ENCODE peak calls at places on chromosomes 5 and 9, in ten cellular contexts. I is heart left ventricle, T is mesendoderm, C is H1, U is adrenal gland, R is neural progenitor cell, L is ascending aorta, Z is trophoblast cell, G is cardiac muscle cell, A is Karpas-422. M is an unnamed sample.

GRCh38 chr5:132269635-132270344 is 12.3 kb downstream of the PDLIM4 start:
- DNase-seq in I (no peak), T (no peak), C (peak; percentile 32), U (no peak), R (no peak), L (no peak), Z (no peak), G (no peak), A (no peak), M (no peak)

GRCh38 chr9:19032411-19032810 is 598 bp downstream of the SAXO1 start:
- DNase-seq in I (no peak), T (no peak), C (no peak), U (no peak), R (no peak), L (no peak), Z (no peak), G (peak; percentile 8), A (no peak), M (no peak)

GRCh38 chr5:172791291-172791690 is 20.3 kb upstream of the DUSP1 start:
- DNase-seq in I (no peak), T (no peak), C (no peak), U (no peak), R (no peak), L (no peak), Z (no peak), G (no peak), A (no peak), M (no peak)

GRCh38 chr9:14209399-14209990 is 104.4 kb downstream of the NFIB start:
- DNase-seq in I (no peak), T (no peak), C (no peak), U (no peak), R (no peak), L (no peak), Z (no peak), G (no peak), A (no peak), M (no peak)

GRCh38 chr5:142685418-142686209 is at the start of gene FGF1:
- DNase-seq in I (peak; percentile 73), T (peak; percentile 47), C (no peak), U (no peak), R (no peak), L (no peak), Z (no peak), G (peak; percentile 46), A (no peak), M (peak; percentile 63)

GRCh38 chr5:948472-949274 is 56.0 kb downstream of the TRIP13 start:
- DNase-seq in I (no peak), T (peak; percentile 40), C (no peak), U (no peak), R (no peak), L (no peak), Z (no peak), G (no peak), A (no peak), M (no peak)

GRCh38 chr5:39678533-39678932 is 253.8 kb upstream of the DAB2 start:
- DNase-seq in I (no peak), T (no peak), C (no peak), U (no peak), R (no peak), L (no peak), Z (no peak), G (no peak), A (no peak), M (no peak)

GRCh38 chr5:139867109-139867508 is 71.5 kb downstream of the PSD2 start:
- DNase-seq in I (no peak), T (no peak), C (no peak), U (no peak), R (no peak), L (no peak), Z (no peak), G (no peak), A (no peak), M (no peak)

GRCh38 chr5:178249191-178249989 is 16.8 kb upstream of the PHYKPL start:
- DNase-seq in I (no peak), T (no peak), C (no peak), U (no peak), R (no peak), L (no peak), Z (no peak), G (peak; percentile 69), A (peak; percentile 90), M (peak; percentile 41)

GRCh38 chr9:128913995-128914772 is 6.6 kb upstream of the PHYHD1 start:
- DNase-seq in I (no peak), T (no peak), C (no peak), U (no peak), R (no peak), L (no peak), Z (no peak), G (no peak), A (no peak), M (no peak)

GRCh38 chr5:98997000-98997399 is 68.2 kb upstream of the CHD1 start:
- DNase-seq in I (no peak), T (no peak), C (no peak), U (no peak), R (no peak), L (no peak), Z (peak; percentile 43), G (peak; percentile 65), A (no peak), M (no peak)

GRCh38 chr5:24643880-24644279 is 898 bp downstream of the CDH10 start:
- DNase-seq in I (no peak), T (no peak), C (no peak), U (no peak), R (no peak), L (no peak), Z (no peak), G (no peak), A (no peak), M (no peak)

GRCh38 chr9:124664143-124664542 is 107.0 kb downstream of the NR6A1 start:
- DNase-seq in I (no peak), T (no peak), C (no peak), U (no peak), R (no peak), L (no peak), Z (no peak), G (peak; percentile 39), A (no peak), M (no peak)

GRCh38 chr5:39794511-39794910 is 369.7 kb upstream of the DAB2 start:
- DNase-seq in I (peak; percentile 26), T (no peak), C (no peak), U (no peak), R (no peak), L (no peak), Z (no peak), G (no peak), A (no peak), M (peak; percentile 16)

GRCh38 chr5:55855509-55855908 is 4.4 kb downstream of the IL31RA start:
- DNase-seq in I (no peak), T (peak; percentile 34), C (no peak), U (no peak), R (no peak), L (no peak), Z (no peak), G (peak; percentile 47), A (no peak), M (no peak)

GRCh38 chr9:37499297-37499696 is 13.5 kb downstream of the POLR1E start:
- DNase-seq in I (no peak), T (no peak), C (no peak), U (no peak), R (no peak), L (no peak), Z (no peak), G (no peak), A (no peak), M (no peak)

GRCh38 chr5:79547982-79548381 is 34.0 kb upstream of the HOMER1 start:
- DNase-seq in I (no peak), T (no peak), C (no peak), U (no peak), R (no peak), L (no peak), Z (peak; percentile 72), G (no peak), A (no peak), M (no peak)

GRCh38 chr5:181050016-181050415 is 9.9 kb downstream of the BTNL9 start:
- DNase-seq in I (no peak), T (no peak), C (no peak), U (no peak), R (no peak), L (no peak), Z (no peak), G (no peak), A (no peak), M (no peak)

GRCh38 chr5:68529581-68529980 is 314.0 kb downstream of the PIK3R1 start:
- DNase-seq in I (no peak), T (no peak), C (no peak), U (no peak), R (no peak), L (no peak), Z (no peak), G (peak; percentile 39), A (no peak), M (no peak)

DNA sequence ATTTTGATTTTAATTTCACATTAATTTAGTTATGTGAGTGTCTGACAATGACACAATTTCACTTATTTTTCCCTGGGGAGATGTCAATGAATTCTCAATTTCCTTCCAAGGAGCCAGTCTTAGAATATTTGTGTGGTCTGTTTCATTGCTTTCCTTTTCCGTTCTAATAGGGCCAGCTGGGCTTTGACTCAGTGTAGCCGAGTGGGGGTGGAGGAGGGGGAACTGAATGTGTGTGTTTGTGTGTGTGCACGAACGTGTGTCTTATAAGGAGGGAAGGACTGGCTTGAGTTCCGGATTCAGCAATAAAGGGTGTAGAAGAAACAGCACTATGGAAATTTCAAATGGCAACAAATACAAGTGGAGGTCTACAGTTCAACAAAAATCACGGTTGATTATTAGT is 100.1 kb downstream of the BASP1 start:
- DNase-seq in I (no peak), T (no peak), C (no peak), U (no peak), R (no peak), L (no peak), Z (no peak), G (no peak), A (peak; percentile 90), M (no peak)
- H3K4me1 ChIP-seq in I (no peaks in the 10 kb centered on the region), T (peaks cover 2% of the 10 kb centered on the region), C (no peaks in the 10 kb centered on the region), U (peaks cover 6% of the 10 kb centered on the region), R (peaks cover 7% of the 10 kb centered on the region), L (no peaks in the 10 kb centered on the region), Z (peaks cover 6% of the 10 kb centered on the region), G (no peaks in the 10 kb centered on the region), A (peaks cover 53% of the 10 kb centered on the region), M (no peaks in the 10 kb centered on the region)

GRCh38 chr9:131617611-131618010 is 72.3 kb downstream of the PRRT1B start:
- DNase-seq in I (no peak), T (no peak), C (no peak), U (no peak), R (no peak), L (no peak), Z (no peak), G (no peak), A (no peak), M (peak; percentile 13)
- H3K27ac ChIP-seq in I (no peak overlapping the region), T (no peak overlapping the region), C (no peak overlapping the region), U (no peak overlapping the region), R (no peak overlapping the region), L (no peak overlapping the region), Z (no peak overlapping the region), G (no peak overlapping the region), A (no peak overlapping the region), M (peak overlapping the region; percentile 65)

GRCh38 chr5:34497031-34497808 is 158.9 kb upstream of the RAI14 start:
- DNase-seq in I (peak; percentile 81), T (no peak), C (no peak), U (peak; percentile 53), R (no peak), L (no peak), Z (no peak), G (peak; percentile 41), A (no peak), M (peak; percentile 70)
- H3K4me1 ChIP-seq in I (no peaks in the 10 kb centered on the region), T (no peaks in the 10 kb centered on the region), C (no peaks in the 10 kb centered on the region), U (peaks cover 19% of the 10 kb centered on the region), R (no peaks in the 10 kb centered on the region), L (peaks cover 45% of the 10 kb centered on the region), Z (peaks cover 10% of the 10 kb centered on the region), G (no peaks in the 10 kb centered on the region), A (peaks cover 4% of the 10 kb centered on the region), M (peaks cover 27% of the 10 kb centered on the region)

GRCh38 chr9:98031935-98032334 is 24.6 kb upstream of the NANS start:
- DNase-seq in I (no peak), T (peak; percentile 37), C (no peak), U (no peak), R (no peak), L (no peak), Z (no peak), G (no peak), A (peak; percentile 73), M (no peak)
- H3K27ac ChIP-seq in I (no peak overlapping the region), T (no peak overlapping the region), C (no peak overlapping the region), U (no peak overlapping the region), R (no peak overlapping the region), L (no peak overlapping the region), Z (no peak overlapping the region), G (no peak overlapping the region), A (peak overlapping the region; percentile 97), M (no peak overlapping the region)